ENCODE peak calls at places on chromosome 6, in seven cellular contexts. M is DND-41; X is brain microvascular endothelial cell; Q is cardiac muscle cell; H is uterus; S is CD4-positive, CD25-positive, alpha-beta regulatory T cell; G is sigmoid colon. U is an unnamed sample.

GRCh38 chr6:30060634-30060981 is 457 bp upstream of the POLR1H start:
- DNase-seq in M (peak; percentile 32), X (peak; percentile 28), Q (peak; percentile 57), H (no peak), S (no peak), G (peak; percentile 69), U (peak; percentile 63)

GRCh38 chr6:170529839-170530520 is 23.1 kb downstream of the PSMB1 start:
- DNase-seq in M (peak; percentile 70), X (peak; percentile 70), Q (peak; percentile 86), H (peak; percentile 74), S (peak; percentile 43), G (peak; percentile 83), U (peak; percentile 71)

GRCh38 chr6:35810831-35811698 is 5.9 kb downstream of the LHFPL5 start:
- DNase-seq in M (no peak), X (peak; percentile 70), Q (no peak), H (no peak), S (no peak), G (no peak), U (no peak)

GRCh38 chr6:169241688-169242350 is 11.8 kb downstream of the THBS2 start:
- DNase-seq in M (no peak), X (no peak), Q (no peak), H (no peak), S (no peak), G (no peak), U (no peak)

GRCh38 chr6:160178271-160178670 is 56.7 kb downstream of the SLC22A1 start:
- DNase-seq in M (no peak), X (no peak), Q (no peak), H (no peak), S (no peak), G (no peak), U (no peak)

GRCh38 chr6:167836722-167837121 is 10.0 kb downstream of the AFDN start:
- DNase-seq in M (no peak), X (no peak), Q (no peak), H (no peak), S (no peak), G (no peak), U (no peak)

GRCh38 chr6:96157018-96157565 is 141.3 kb downstream of the FUT9 start:
- DNase-seq in M (no peak), X (no peak), Q (no peak), H (no peak), S (no peak), G (no peak), U (no peak)

GRCh38 chr6:146028250-146028789 is 542 bp upstream of the GRM1 start:
- DNase-seq in M (peak; percentile 8), X (peak; percentile 24), Q (peak; percentile 87), H (no peak), S (no peak), G (no peak), U (peak; percentile 37)

GRCh38 chr6:36821581-36822335 is 17.5 kb downstream of the CPNE5 start:
- DNase-seq in M (no peak), X (no peak), Q (no peak), H (no peak), S (no peak), G (no peak), U (no peak)

GRCh38 chr6:142400495-142400894 is 98.7 kb downstream of the ADGRG6 start:
- DNase-seq in M (no peak), X (peak; percentile 75), Q (peak; percentile 58), H (no peak), S (no peak), G (no peak), U (no peak)

GRCh38 chr6:3965071-3965718 is 113.7 kb downstream of the FAM217A start:
- DNase-seq in M (no peak), X (no peak), Q (no peak), H (no peak), S (no peak), G (no peak), U (no peak)

DNA sequence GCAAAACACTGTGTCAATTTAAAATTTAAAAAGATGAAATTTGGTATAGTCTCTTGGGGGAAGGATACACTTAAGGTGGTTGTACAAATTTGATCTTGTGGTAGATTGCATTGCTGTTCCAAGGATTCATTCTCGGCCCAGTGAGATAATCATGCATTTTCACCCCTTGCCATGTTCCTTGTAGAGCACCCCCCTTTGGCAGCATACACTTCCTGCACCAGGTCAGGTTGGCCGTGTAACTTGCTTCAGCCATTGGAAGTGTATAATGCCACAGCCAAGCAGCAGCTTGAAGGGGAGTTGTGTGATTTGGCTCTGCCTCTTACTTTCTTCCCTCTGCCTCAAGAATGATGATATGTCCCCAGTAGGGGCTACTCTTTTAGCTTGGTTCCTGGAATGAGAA is 21.9 kb downstream of the CCN2 start:
- DNase-seq in M (no peak), X (no peak), Q (no peak), H (no peak), S (no peak), G (no peak), U (no peak)
- H3K27ac ChIP-seq in M (no peak overlapping the region), X (no peak overlapping the region), Q (no peak overlapping the region), H (no peak overlapping the region), S (no peak overlapping the region), G (no peak overlapping the region), U (no peak overlapping the region)

DNA sequence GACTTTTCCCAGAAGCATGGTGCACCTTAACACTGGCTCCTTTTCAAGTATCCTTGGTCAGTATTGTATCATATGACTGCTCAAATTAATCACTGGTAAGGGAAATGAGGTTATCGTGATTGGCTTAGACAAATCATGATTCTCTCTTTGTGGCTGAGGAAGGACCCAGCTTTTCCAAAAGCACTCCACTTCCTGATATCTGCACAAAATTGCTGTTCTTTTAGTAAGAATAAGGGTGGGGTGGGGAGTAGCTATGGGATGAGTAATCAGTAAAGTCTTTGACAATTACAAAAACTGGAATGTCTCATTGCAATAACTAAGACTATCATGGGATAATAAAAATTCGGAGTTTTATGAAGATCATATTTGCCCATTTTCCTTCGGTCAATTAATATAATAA is 9.0 kb upstream of the RIPPLY2 start:
- DNase-seq in M (no peak), X (no peak), Q (no peak), H (no peak), S (no peak), G (no peak), U (no peak)
- H3K27ac ChIP-seq in M (no peak overlapping the region), X (no peak overlapping the region), Q (no peak overlapping the region), H (no peak overlapping the region), S (no peak overlapping the region), G (no peak overlapping the region), U (no peak overlapping the region)

GRCh38 chr6:73393278-73393677 is 1.4 kb upstream of the DDX43 start:
- DNase-seq in M (no peak), X (peak; percentile 5), Q (no peak), H (no peak), S (no peak), G (no peak), U (no peak)

GRCh38 chr6:73389854-73390253 is 4.8 kb upstream of the DDX43 start:
- DNase-seq in M (no peak), X (no peak), Q (no peak), H (no peak), S (no peak), G (no peak), U (no peak)

GRCh38 chr6:73391735-73392134 is 2.9 kb upstream of the DDX43 start:
- DNase-seq in M (no peak), X (no peak), Q (no peak), H (no peak), S (no peak), G (no peak), U (no peak)

GRCh38 chr6:73395875-73396274 is 1.2 kb downstream of the DDX43 start:
- DNase-seq in M (no peak), X (no peak), Q (no peak), H (no peak), S (no peak), G (no peak), U (no peak)

DNA sequence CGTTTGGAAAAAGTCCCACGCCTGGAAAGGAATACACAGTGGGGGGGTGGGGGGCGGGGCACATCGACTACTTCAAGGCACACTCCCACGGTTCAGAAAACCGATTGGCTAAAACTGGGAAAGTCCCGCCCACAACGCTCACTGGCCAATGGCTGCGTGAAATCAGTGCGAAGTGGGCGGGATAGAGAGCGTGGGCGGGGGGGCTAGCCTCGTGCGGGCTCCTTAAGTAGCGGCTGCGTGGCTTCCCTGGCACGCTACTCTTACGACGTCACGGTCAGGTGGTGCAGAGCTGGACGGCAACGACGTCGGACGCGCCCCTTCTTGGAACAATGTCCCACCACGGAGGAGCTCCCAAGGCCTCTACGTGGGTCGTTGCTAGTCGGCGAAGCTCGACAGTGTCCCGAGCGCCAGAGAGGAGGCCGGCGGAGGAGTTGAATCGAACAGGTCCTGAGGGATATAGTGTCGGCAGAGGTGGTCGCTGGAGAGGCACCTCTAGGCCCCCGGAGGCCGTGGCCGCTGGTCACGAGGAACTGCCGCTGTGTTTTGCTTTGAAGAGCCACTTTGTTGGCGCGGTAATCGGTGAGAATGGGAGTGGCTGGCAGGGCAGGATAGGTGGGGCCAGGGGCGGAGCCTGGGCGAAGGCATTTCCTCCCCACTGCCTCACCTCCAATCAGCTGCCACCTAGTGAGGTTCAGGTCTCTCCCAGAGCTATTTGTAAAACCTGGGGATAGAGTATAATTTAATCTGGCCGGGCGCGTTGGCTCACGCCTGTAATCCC is at the start of gene DDX43:
- DNase-seq in M (no peak), X (no peak), Q (no peak), H (peak; percentile 50), S (peak; percentile 38), G (peak; percentile 80), U (peak; percentile 19)
- H3K27ac ChIP-seq in M (no peak within 1 kb of the TSS), X (no peak within 1 kb of the TSS), Q (no peak within 1 kb of the TSS), H (no peak within 1 kb of the TSS), S (peak within 1 kb of the TSS; percentile 73), G (no peak within 1 kb of the TSS), U (peak within 1 kb of the TSS; percentile 71)

GRCh38 chr6:43781941-43782704 is 12.1 kb downstream of the VEGFA start:
- DNase-seq in M (no peak), X (no peak), Q (no peak), H (no peak), S (no peak), G (no peak), U (no peak)

GRCh38 chr6:43784049-43784855 is 14.2 kb downstream of the VEGFA start:
- DNase-seq in M (no peak), X (no peak), Q (no peak), H (no peak), S (no peak), G (no peak), U (no peak)

GRCh38 chr6:43781572-43781928 is 11.5 kb downstream of the VEGFA start:
- DNase-seq in M (no peak), X (no peak), Q (no peak), H (no peak), S (no peak), G (no peak), U (no peak)

GRCh38 chr6:43780891-43781571 is 11.0 kb downstream of the VEGFA start:
- DNase-seq in M (no peak), X (no peak), Q (no peak), H (no peak), S (no peak), G (no peak), U (no peak)

DNA sequence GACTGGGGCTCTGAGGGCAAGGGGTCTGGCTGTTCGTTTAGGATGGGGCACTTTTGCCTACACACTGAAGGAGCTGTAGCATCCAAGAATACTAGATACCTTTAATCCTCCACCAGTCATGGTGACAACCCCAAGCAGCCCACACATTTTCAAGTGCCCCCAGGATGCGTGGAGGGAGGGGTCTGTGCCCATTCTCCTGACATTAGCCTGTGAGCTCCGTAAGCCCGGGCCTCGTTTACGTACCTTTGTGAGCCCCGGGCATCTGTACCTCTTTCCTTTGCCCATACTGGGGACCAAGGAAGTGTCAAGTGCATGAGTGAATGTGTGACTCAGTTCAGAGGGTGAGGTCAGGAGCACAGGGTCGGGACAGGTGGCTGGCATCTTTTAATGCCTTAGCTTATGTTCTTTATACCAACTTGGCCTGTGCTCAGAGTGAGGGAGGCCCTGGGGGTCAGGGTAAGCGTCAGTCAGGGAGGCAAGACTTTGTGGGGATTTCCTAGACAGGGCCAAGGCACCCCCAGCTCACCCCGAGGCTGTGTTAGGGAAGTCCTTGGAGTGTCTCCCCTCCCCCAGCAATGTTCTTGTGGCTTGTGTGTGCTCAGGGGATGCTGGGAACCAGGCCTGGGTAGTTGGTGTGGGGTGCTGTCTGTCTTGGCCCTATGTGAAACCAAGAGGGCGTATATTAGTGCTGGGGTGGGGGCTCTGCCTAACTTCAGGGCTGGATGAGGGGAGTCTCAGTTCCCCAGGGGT is 12.9 kb downstream of the VEGFA start:
- DNase-seq in M (no peak), X (no peak), Q (no peak), H (no peak), S (no peak), G (no peak), U (no peak)
- H3K27ac ChIP-seq in M (no peak overlapping the region), X (no peak overlapping the region), Q (peak overlapping the region; percentile 76), H (no peak overlapping the region), S (no peak overlapping the region), G (no peak overlapping the region), U (no peak overlapping the region)